ENCODE peak calls at places on chromosomes 13 and 19, in six cellular contexts. W is upper lobe of left lung, R is suprapubic skin, A is sigmoid colon, B is esophagus muscularis mucosa, J is H1. M is an unnamed sample.

GRCh38 chr19:8396563-8397203 is 6.5 kb downstream of the RAB11B start:
- DNase-seq in W (peak), R (no peak), A (peak), B (no peak), J (peak), M (peak)

GRCh38 chr13:79451500-79451962 is 29.4 kb upstream of the NDFIP2 start:
- DNase-seq in W (peak), R (no peak), A (no peak), B (no peak), J (no peak), M (peak)

GRCh38 chr19:6602729-6603114 is 11.8 kb upstream of the CD70 start:
- DNase-seq in W (no peak), R (no peak), A (no peak), B (no peak), J (no peak), M (no peak)

GRCh38 chr19:37654525-37654832 is 786 bp downstream of the ZFP30 start:
- DNase-seq in W (no peak), R (no peak), A (no peak), B (no peak), J (no peak), M (no peak)

GRCh38 chr13:100528820-100529219 is 59.8 kb downstream of the GGACT start:
- DNase-seq in W (no peak), R (peak), A (no peak), B (no peak), J (no peak), M (no peak)

GRCh38 chr13:106527806-106528205 is 7.7 kb downstream of the EFNB2 start:
- DNase-seq in W (no peak), R (no peak), A (no peak), B (no peak), J (no peak), M (no peak)

GRCh38 chr19:39745645-39746044 is 7.8 kb upstream of the CLC start:
- DNase-seq in W (no peak), R (no peak), A (no peak), B (no peak), J (no peak), M (no peak)

GRCh38 chr19:41226053-41226873 is 7.2 kb downstream of the AXL start:
- DNase-seq in W (peak), R (no peak), A (peak), B (no peak), J (peak), M (peak)

GRCh38 chr13:49220035-49220855 is at the start of gene MLNR:
- DNase-seq in W (peak), R (no peak), A (no peak), B (no peak), J (peak), M (no peak)

GRCh38 chr13:77351326-77351725 is 24.4 kb upstream of the MYCBP2 start:
- DNase-seq in W (no peak), R (no peak), A (no peak), B (no peak), J (no peak), M (no peak)

GRCh38 chr13:47499358-47500150 is 501.5 kb downstream of the SUCLA2 start:
- DNase-seq in W (no peak), R (no peak), A (no peak), B (no peak), J (no peak), M (no peak)

GRCh38 chr13:30333601-30334000 is 26.2 kb upstream of the KATNAL1 start:
- DNase-seq in W (no peak), R (no peak), A (no peak), B (no peak), J (no peak), M (no peak)

GRCh38 chr19:48970923-48971395 is 5.8 kb downstream of the FTL start:
- DNase-seq in W (peak), R (no peak), A (peak), B (no peak), J (peak), M (peak)

GRCh38 chr13:35700661-35701060 is 224.2 kb upstream of the MAB21L1 start:
- DNase-seq in W (no peak), R (no peak), A (no peak), B (no peak), J (no peak), M (no peak)

GRCh38 chr13:88068316-88068715 is 397.1 kb downstream of the SLITRK5 start:
- DNase-seq in W (no peak), R (no peak), A (no peak), B (no peak), J (no peak), M (no peak)

GRCh38 chr19:51514866-51515481 is 13.4 kb upstream of the SIGLEC12 start:
- DNase-seq in W (no peak), R (no peak), A (no peak), B (peak), J (no peak), M (no peak)

GRCh38 chr13:44191504-44192171 is 182.0 kb upstream of the SERP2 start:
- DNase-seq in W (peak), R (no peak), A (no peak), B (no peak), J (no peak), M (peak)

GRCh38 chr13:79775830-79776229 is 294.9 kb downstream of the NDFIP2 start:
- DNase-seq in W (peak), R (no peak), A (no peak), B (no peak), J (no peak), M (peak)

GRCh38 chr13:39023761-39024160 is 14.1 kb downstream of the PROSER1 start:
- DNase-seq in W (peak), R (no peak), A (no peak), B (no peak), J (no peak), M (peak)

GRCh38 chr19:558770-559439 is 13.5 kb upstream of the BSG start:
- DNase-seq in W (no peak), R (no peak), A (no peak), B (no peak), J (no peak), M (peak)

GRCh38 chr19:38669532-38669931 is 22.1 kb downstream of the ACTN4 start:
- DNase-seq in W (no peak), R (no peak), A (no peak), B (no peak), J (no peak), M (no peak)

GRCh38 chr19:41364546-41365391 is 820 bp upstream of the B9D2 start:
- DNase-seq in W (no peak), R (no peak), A (no peak), B (no peak), J (no peak), M (no peak)

GRCh38 chr19:10286803-10287737 is at the start of gene ICAM4:
- DNase-seq in W (peak), R (no peak), A (no peak), B (no peak), J (peak), M (peak)

GRCh38 chr19:39131255-39131755 is 5.7 kb downstream of the PAK4 start:
- DNase-seq in W (peak), R (no peak), A (peak), B (no peak), J (no peak), M (no peak)

GRCh38 chr19:27774337-27774736 is 1438.6 kb downstream of the UQCRFS1 start:
- DNase-seq in W (no peak), R (no peak), A (no peak), B (no peak), J (peak), M (no peak)

GRCh38 chr13:99258946-99259345 is 767 bp upstream of the GPR18 start:
- DNase-seq in W (no peak), R (no peak), A (no peak), B (no peak), J (no peak), M (no peak)

GRCh38 chr19:33235269-33235995 is 9.8 kb upstream of the SLC7A10 start:
- DNase-seq in W (peak), R (peak), A (peak), B (peak), J (peak), M (peak)

GRCh38 chr19:17942582-17943283 is 9.9 kb downstream of the CCDC124 start:
- DNase-seq in W (no peak), R (no peak), A (no peak), B (no peak), J (peak), M (no peak)

GRCh38 chr19:1508507-1508856 is 4.3 kb downstream of the ADAMTSL5 start:
- DNase-seq in W (no peak), R (no peak), A (no peak), B (no peak), J (no peak), M (no peak)

GRCh38 chr19:58346961-58347929 is 6.0 kb downstream of the A1BG start:
- DNase-seq in W (peak), R (no peak), A (peak), B (no peak), J (peak), M (peak)

GRCh38 chr13:113848020-113848419 is 15.9 kb downstream of the GAS6 start:
- DNase-seq in W (no peak), R (no peak), A (no peak), B (no peak), J (peak), M (no peak)

GRCh38 chr19:47093841-47094240 is 19.7 kb downstream of the ZC3H4 start:
- DNase-seq in W (no peak), R (no peak), A (no peak), B (no peak), J (no peak), M (no peak)

GRCh38 chr19:51809787-51810186 is 14.8 kb downstream of the FPR3 start:
- DNase-seq in W (no peak), R (no peak), A (no peak), B (no peak), J (no peak), M (no peak)

GRCh38 chr19:19211499-19212432 is at the start of gene NCAN:
- DNase-seq in W (no peak), R (no peak), A (no peak), B (no peak), J (peak), M (no peak)

GRCh38 chr19:3131168-3131567 is 4.7 kb upstream of the GNA15 start:
- DNase-seq in W (no peak), R (no peak), A (no peak), B (no peak), J (no peak), M (no peak)

GRCh38 chr19:3132971-3133792 is 2.7 kb upstream of the GNA15 start:
- DNase-seq in W (peak), R (no peak), A (no peak), B (no peak), J (no peak), M (peak)

GRCh38 chr19:3125900-3126524 is 9.8 kb upstream of the GNA15 start:
- DNase-seq in W (peak), R (no peak), A (no peak), B (no peak), J (peak), M (peak)

GRCh38 chr19:3124630-3125029 is 11.2 kb upstream of the GNA15 start:
- DNase-seq in W (no peak), R (no peak), A (no peak), B (no peak), J (no peak), M (no peak)

GRCh38 chr19:3129112-3129511 is 6.7 kb upstream of the GNA15 start:
- DNase-seq in W (no peak), R (no peak), A (no peak), B (no peak), J (no peak), M (no peak)
- H3K27ac ChIP-seq in W (no peak), R (no peak), A (no peak), B (no peak), J (no peak), M (no peak)

DNA sequence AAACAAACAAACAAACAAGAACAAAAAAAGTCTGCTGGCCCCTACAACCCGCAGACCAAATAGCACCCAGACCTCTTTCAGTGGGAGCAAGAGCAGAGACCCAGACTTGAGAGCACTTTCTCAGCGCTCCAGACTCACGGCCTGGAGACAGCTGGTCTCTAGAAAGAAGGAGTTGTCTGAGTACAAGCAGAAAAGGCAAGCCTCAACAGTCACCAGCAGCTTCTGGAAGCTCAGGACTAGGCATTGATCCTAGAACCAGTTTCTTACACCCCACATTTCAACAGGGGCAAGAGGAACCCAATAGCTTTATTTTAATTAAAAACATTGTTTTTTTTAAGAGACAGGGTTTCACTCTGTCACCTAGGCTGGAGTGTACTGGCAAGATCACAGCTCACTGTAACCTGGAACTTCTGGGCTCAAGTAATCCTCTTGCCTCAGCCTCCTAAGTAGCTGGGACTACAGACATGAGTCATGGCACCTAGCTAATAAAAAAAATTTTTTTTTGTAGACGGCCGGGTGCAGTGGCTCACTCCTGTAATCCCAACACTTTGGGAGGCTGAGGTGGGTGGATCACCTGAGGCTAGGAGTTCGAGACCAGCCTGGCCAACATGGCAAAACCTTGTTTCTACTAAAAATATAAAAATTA is 30.4 kb downstream of the RASL11A start:
- DNase-seq in W (no peak), R (peak), A (no peak), B (no peak), J (no peak), M (no peak)
- TF ChIP-seq EP300 in W (no peak), R (no peak), A (no peak), B (no peak), J (no peak), M (no peak)

GRCh38 chr13:110914293-110915056 is 394 bp downstream of the ANKRD10 start:
- DNase-seq in W (peak), R (no peak), A (peak), B (peak), J (peak), M (peak)

GRCh38 chr13:110913911-110914292 is 967 bp downstream of the ANKRD10 start:
- DNase-seq in W (no peak), R (no peak), A (no peak), B (no peak), J (no peak), M (no peak)

GRCh38 chr13:110911880-110912279 is 3.0 kb downstream of the ANKRD10 start:
- DNase-seq in W (no peak), R (no peak), A (no peak), B (no peak), J (no peak), M (no peak)

GRCh38 chr13:110913322-110913721 is 1.5 kb downstream of the ANKRD10 start:
- DNase-seq in W (peak), R (no peak), A (no peak), B (no peak), J (no peak), M (peak)

GRCh38 chr13:110912651-110913051 is 2.2 kb downstream of the ANKRD10 start:
- DNase-seq in W (no peak), R (no peak), A (no peak), B (no peak), J (no peak), M (no peak)
- H3K27ac ChIP-seq in W (peak), R (no peak), A (peak), B (peak), J (no peak), M (peak)

DNA sequence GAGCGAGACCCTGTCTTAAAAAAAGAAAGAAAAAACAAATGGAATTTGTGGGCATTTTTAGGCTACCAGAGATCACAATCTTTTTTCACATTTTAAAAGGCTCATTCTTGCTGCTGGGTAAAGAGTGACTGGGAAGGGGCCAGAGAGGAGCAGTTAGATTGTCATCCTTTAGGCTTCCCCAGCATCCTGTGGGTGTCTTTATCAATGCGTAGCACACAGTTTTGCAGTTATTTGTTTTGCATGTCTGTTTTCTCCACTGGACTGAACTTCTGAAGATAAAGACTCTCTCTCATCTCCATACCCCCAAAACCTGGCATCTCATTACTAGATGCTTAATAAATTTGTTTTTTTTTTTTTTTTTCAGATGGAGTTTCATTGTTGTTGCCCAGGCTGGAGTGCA is 2.1 kb upstream of the UTP14C start:
- DNase-seq in W (no peak), R (no peak), A (no peak), B (no peak), J (no peak), M (no peak)
- TF ChIP-seq EP300 in W (no peak), R (no peak), A (no peak), B (no peak), J (no peak), M (no peak)

GRCh38 chr13:51146667-51147066 is 35.6 kb upstream of the C13orf42 start:
- DNase-seq in W (no peak), R (no peak), A (no peak), B (no peak), J (no peak), M (no peak)

GRCh38 chr13:51147732-51148131 is 36.7 kb upstream of the C13orf42 start:
- DNase-seq in W (no peak), R (no peak), A (no peak), B (no peak), J (no peak), M (no peak)

GRCh38 chr13:51151463-51151862 is 40.4 kb upstream of the C13orf42 start:
- DNase-seq in W (no peak), R (no peak), A (no peak), B (peak), J (no peak), M (no peak)

GRCh38 chr13:51148223-51148951 is 37.3 kb upstream of the C13orf42 start:
- DNase-seq in W (peak), R (no peak), A (no peak), B (no peak), J (peak), M (no peak)

DNA sequence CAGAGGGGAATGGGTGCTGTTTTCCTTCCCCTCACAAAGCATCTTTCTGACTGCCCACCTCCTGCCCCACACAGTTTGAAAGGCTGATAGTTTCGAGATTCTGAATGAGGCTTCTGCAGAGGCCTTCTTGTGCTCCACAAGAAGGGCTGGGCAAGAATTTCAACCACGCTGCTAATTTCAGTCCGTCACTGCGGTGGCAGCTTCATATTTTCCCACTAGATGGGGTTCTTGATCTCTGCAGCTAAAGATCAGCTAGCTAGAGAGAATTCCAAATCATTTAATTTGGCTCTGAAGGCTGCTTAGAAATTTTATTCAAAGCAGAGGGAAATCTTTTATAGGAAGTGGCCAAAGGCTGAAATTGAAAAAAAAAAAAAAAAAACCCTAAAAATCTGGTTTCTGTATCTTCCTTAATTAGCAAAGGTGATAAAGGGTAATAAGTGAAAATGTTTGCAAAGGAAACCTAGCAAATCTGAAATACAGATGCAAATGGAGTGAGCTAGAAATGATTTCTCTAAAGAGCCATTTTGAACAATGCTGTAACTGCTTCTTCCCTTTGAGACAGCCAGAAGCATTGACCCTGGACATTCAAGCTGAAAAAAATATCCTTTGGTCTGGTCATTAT is 38.0 kb upstream of the C13orf42 start:
- DNase-seq in W (no peak), R (no peak), A (no peak), B (no peak), J (no peak), M (peak)
- H3K27ac ChIP-seq in W (no peak), R (no peak), A (no peak), B (no peak), J (peak), M (no peak)

DNA sequence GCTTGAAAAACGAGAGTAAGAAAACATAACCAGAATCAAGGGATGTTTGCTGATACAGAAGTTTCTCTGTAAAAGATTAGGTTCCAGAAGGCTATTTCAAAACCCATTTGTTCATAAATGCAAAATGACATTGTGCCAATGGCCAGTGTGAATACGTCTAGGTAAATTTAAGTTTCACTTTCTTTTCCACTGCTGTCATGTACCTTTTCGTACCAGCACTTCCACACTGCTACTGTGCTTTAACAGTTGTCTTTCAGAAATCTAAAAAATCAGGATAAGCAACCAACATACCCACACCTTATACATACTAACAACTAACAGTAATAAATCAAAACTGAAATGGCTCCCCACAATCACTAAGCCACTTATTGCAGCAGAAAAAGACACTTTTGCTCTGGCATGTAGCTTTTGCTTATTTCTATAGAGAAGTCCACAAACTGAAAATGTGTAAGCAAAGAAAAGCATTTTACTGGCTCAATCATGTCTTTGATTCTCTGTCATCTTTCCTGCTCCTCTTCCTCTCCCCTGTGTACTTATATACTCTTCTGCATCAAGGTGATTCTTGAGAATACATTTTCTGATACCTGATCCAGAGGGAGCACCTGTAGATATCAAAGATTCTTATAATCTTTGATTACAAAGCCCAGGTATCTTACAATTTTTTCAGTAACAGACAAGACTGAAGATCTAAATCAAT is 34.3 kb downstream of the ELF1 start:
- DNase-seq in W (no peak), R (no peak), A (no peak), B (no peak), J (no peak), M (no peak)
- TF ChIP-seq EP300 in W (no peak), R (no peak), A (no peak), B (no peak), J (no peak), M (no peak)

M was measured in transverse colon.